ENCODE peak calls at places on chromosomes 4 and X, in four cellular contexts. X is CD8-positive, alpha-beta T cell; G is osteoblast; Y is fibroblast of lung. E is an unnamed sample.
A peak's percentile ranks its signal among the peaks of the same experiment; 100 is the strongest.

GRCh38 chr4:54227261-54228063 is 1.6 kb upstream of the PDGFRA start:
- DNase-seq in Y (peak; percentile 75), G (peak; percentile 71), X (no peak), E (no peak)

GRCh38 chr4:76463568-76463967 is 28.5 kb downstream of the SHROOM3 start:
- DNase-seq in X (no peak), G (no peak), Y (no peak), E (no peak)

GRCh38 chr4:74793757-74794340 is 474 bp downstream of the BTC start:
- DNase-seq in X (no peak), Y (peak; percentile 22), G (peak; percentile 79), E (peak; percentile 43)

GRCh38 chr4:22485751-22486150 is 30.1 kb downstream of the ADGRA3 start:
- DNase-seq in G (peak; percentile 85), Y (peak; percentile 90), X (no peak), E (no peak)

GRCh38 chr4:162727232-162727631 is 439.5 kb downstream of the NAF1 start:
- DNase-seq in G (no peak), Y (no peak), X (no peak), E (no peak)

GRCh38 chr4:1216869-1217294 is 32.0 kb downstream of the CTBP1 start:
- DNase-seq in X (peak; percentile 41), G (no peak), Y (no peak), E (no peak)

GRCh38 chr4:12588572-12588971 is 895.6 kb downstream of the RAB28 start:
- DNase-seq in Y (no peak), X (no peak), G (no peak), E (no peak)

GRCh38 chrX:149992918-149993317 is 54.6 kb upstream of the EOLA2 start:
- DNase-seq in X (no peak), G (peak; percentile 36), Y (no peak), E (no peak)

GRCh38 chr4:105215609-105216313 is 69.1 kb downstream of the TET2 start:
- DNase-seq in G (peak; percentile 10), X (no peak), Y (peak; percentile 60), E (no peak)

GRCh38 chr4:150150545-150151156 is 72.4 kb downstream of the DCLK2 start:
- DNase-seq in Y (no peak), G (no peak), X (no peak), E (no peak)

GRCh38 chr4:82785248-82786003 is 13.2 kb downstream of the SCD5 start:
- DNase-seq in X (no peak), Y (peak; percentile 96), G (peak; percentile 86), E (no peak)

GRCh38 chr4:5711479-5712184 is 631 bp downstream of the EVC start:
- DNase-seq in G (peak; percentile 90), X (no peak), Y (peak; percentile 74), E (no peak)

GRCh38 chr4:94507708-94508107 is 56.0 kb downstream of the PDLIM5 start:
- DNase-seq in G (peak; percentile 68), X (no peak), Y (peak; percentile 93), E (no peak)

GRCh38 chrX:79452879-79453278 is 85.7 kb upstream of the ITM2A start:
- DNase-seq in Y (no peak), G (no peak), X (no peak), E (no peak)

GRCh38 chrX:20680998-20681397 is 414.3 kb upstream of the RPS6KA3 start:
- DNase-seq in X (no peak), Y (no peak), G (peak; percentile 56), E (no peak)

GRCh38 chr4:171814545-171814944 is 1.3 kb downstream of the GALNTL6 start:
- DNase-seq in G (no peak), X (no peak), Y (no peak), E (no peak)
- H3K4me3 ChIP-seq in G (no peak overlapping the region), X (no peak overlapping the region), Y (no peak overlapping the region), E (no peak overlapping the region)

GRCh38 chrX:148885203-148885602 is 384.8 kb downstream of the AFF2 start:
- DNase-seq in Y (no peak), X (no peak), G (no peak), E (no peak)
- TF ChIP-seq CTCF in Y (no peak), X (no peak), G (no peak), E (no peak)

GRCh38 chrX:107940095-107940494 is 42.1 kb downstream of the TEX13B start:
- DNase-seq in G (no peak), Y (no peak), X (no peak), E (no peak)

GRCh38 chrX:107934262-107934661 is 47.9 kb downstream of the TEX13B start:
- DNase-seq in G (no peak), X (no peak), Y (no peak), E (no peak)

GRCh38 chrX:107935200-107935599 is 47.0 kb downstream of the TEX13B start:
- DNase-seq in Y (peak; percentile 59), G (peak; percentile 76), X (no peak), E (peak; percentile 74)

GRCh38 chrX:107936434-107936730 is 45.8 kb downstream of the TEX13B start:
- DNase-seq in G (peak; percentile 25), Y (no peak), X (no peak), E (no peak)

DNA sequence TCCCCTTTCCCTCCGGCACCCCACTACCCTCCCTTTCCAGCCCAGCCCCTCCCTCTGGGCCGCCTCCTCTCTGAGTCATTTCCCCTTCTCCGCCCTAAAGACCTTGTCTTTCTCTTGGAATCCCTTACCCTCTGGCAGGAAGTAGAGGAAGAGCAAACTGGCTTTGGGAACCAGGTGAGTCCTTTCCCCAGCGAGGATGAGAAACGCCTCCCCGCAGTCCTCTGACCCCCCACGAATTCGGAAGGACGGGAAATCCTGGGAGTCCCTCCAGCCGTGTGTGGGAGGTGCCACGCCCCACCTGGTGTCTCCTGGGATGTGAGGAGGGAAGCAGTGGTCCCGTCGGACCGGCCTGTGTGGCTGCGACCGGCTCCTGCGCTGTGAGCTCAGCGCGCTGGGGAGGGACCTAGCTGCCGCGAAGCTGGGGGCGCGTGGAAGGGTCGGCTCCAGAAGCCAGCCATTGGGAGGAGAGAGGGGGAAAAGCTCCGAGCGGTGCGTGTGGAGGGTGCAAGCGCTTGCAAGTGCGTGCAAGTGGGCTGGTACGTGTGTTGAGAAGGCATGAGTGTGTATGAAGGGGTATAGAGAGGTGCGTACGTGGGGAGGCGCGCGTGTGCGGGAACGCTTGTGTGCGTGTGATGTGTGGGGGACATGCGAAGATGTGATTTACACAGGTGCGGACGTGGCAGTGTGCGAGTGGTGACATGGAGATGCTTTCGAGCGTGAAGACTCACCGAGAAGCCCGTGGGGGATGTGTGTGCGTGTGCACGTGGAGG is 46.3 kb downstream of the TEX13B start:
- DNase-seq in X (no peak), G (peak; percentile 43), Y (peak; percentile 12), E (no peak)
- H3K4me3 ChIP-seq in X (no peak overlapping the region), G (peak overlapping the region; percentile 47), Y (peak overlapping the region; percentile 40), E (peak overlapping the region; percentile 67)

DNA sequence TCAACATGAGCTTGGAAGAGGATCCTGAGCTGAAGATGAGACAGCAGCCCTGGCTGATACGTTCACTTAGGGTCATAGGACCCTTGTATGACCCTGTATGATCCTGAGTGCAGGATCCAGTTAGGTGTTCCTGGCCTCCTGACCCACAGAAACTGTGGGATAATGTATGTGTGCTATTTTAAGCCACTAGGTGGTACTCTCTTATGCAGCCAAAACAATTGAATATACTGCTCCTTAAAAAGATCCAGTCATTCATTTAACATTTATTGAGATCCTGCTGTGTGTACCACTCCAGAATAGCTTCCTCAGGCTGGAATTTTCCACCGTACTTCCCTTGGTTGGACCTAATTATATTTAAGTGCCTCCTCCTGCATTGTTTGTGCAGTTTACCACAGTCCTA is 167.1 kb downstream of the AMELX start:
- DNase-seq in G (no peak), X (no peak), Y (no peak), E (no peak)
- TF ChIP-seq CTCF in G (peak; percentile 29), X (no peak), Y (no peak), E (peak; percentile 28)

GRCh38 chr4:110193822-110194761 is 4.3 kb downstream of the ELOVL6 start:
- DNase-seq in X (peak; percentile 47), G (peak; percentile 94), Y (peak; percentile 98), E (peak; percentile 98)
- H3K4me3 ChIP-seq in X (no peak overlapping the region), G (no peak overlapping the region), Y (no peak overlapping the region), E (no peak overlapping the region)